ENCODE peak calls at places on chromosome 3, in ten cellular contexts. D is COR-L47; M is SW 1271; Y is activated naive CD4-positive, alpha-beta T cell treated with anti-CD3 and anti-CD28 coated beads, Interleukin-2, amount 10 ng/mL, durations not matched to agents 7 days and 5 days; E is NCI-H69; X is HCT116; O is activated CD8-positive, alpha-beta memory T cell treated with anti-CD3 and anti-CD28 coated beads for 24 hours; N is fibroblast of gingiva; W is retina; C is T-helper 1 cell. Q is an unnamed sample.

GRCh38 chr3:172877011-172877410 is 126.5 kb downstream of the ECT2 start:
- DNase-seq in C (no peak), Y (no peak), W (peak), N (no peak), M (no peak), D (no peak), O (no peak), E (peak), X (no peak), Q (no peak)

GRCh38 chr3:61682671-61683408 is 121.5 kb downstream of the PTPRG start:
- DNase-seq in X (peak), C (no peak), W (no peak), D (peak), O (no peak), M (no peak), Y (no peak), N (peak), E (peak), Q (no peak)

GRCh38 chr3:82954486-82954885 is 1193.0 kb upstream of the GBE1 start:
- DNase-seq in M (no peak), O (no peak), D (no peak), X (no peak), E (no peak), N (no peak), W (no peak), C (no peak), Y (no peak), Q (no peak)

GRCh38 chr3:128879991-128880390 is 571 bp downstream of the ACAD9 start:
- DNase-seq in C (no peak), E (no peak), O (no peak), D (no peak), W (no peak), M (no peak), Y (no peak), X (no peak), N (no peak), Q (no peak)

GRCh38 chr3:100089802-100090668 is 24.3 kb downstream of the FILIP1L start:
- DNase-seq in X (peak), W (no peak), E (peak), Y (peak), N (peak), C (no peak), O (no peak), M (no peak), D (no peak), Q (no peak)

GRCh38 chr3:52845691-52846426 is 11.0 kb upstream of the MUSTN1 start:
- DNase-seq in Y (peak), O (no peak), E (no peak), X (no peak), W (no peak), D (no peak), C (no peak), M (no peak), N (no peak), Q (peak)

GRCh38 chr3:186260726-186261125 is 101.3 kb downstream of the DGKG start:
- DNase-seq in X (no peak), O (no peak), D (no peak), Y (no peak), W (no peak), N (no peak), C (no peak), E (no peak), M (no peak), Q (no peak)

GRCh38 chr3:192395506-192395905 is 331.8 kb downstream of the FGF12 start:
- DNase-seq in C (no peak), X (no peak), N (no peak), E (peak), Y (no peak), W (no peak), M (no peak), O (no peak), D (no peak), Q (no peak)

GRCh38 chr3:31165399-31165860 is 271.0 kb upstream of the GADL1 start:
- DNase-seq in C (no peak), D (no peak), M (no peak), W (no peak), Y (no peak), O (no peak), N (no peak), E (no peak), X (no peak), Q (no peak)

GRCh38 chr3:115792206-115792955 is 169.1 kb downstream of the GAP43 start:
- DNase-seq in E (no peak), D (no peak), M (no peak), N (no peak), C (no peak), W (no peak), Y (peak), X (no peak), O (peak), Q (peak)

GRCh38 chr3:132422531-132422930 is 5.2 kb downstream of the DNAJC13 start:
- DNase-seq in Y (no peak), O (no peak), M (no peak), D (no peak), W (no peak), N (no peak), C (no peak), E (no peak), X (no peak), Q (no peak)

GRCh38 chr3:132210476-132211346 is 106.5 kb upstream of the ACP3 start:
- DNase-seq in W (no peak), C (no peak), O (no peak), M (no peak), Y (peak), D (peak), X (peak), E (peak), N (no peak), Q (no peak)

GRCh38 chr3:152430223-152431002 is 161.7 kb downstream of the MBNL1 start:
- DNase-seq in D (no peak), E (no peak), N (no peak), O (no peak), Y (no peak), X (no peak), C (no peak), M (no peak), W (no peak), Q (no peak)

GRCh38 chr3:184953396-184953795 is 141.4 kb downstream of the VPS8 start:
- DNase-seq in C (no peak), O (no peak), X (no peak), Y (no peak), D (no peak), N (no peak), W (no peak), M (no peak), E (peak), Q (no peak)

Q was measured in naive thymus-derived CD8-positive, alpha-beta T cell.